ENCODE peak calls at places on chromosome 10, in five cellular contexts. R is K562, D is H1, S is GM12891, T is HepG2. E is an unnamed sample.

GRCh38 chr10:3140280-3140679 is 32.3 kb downstream of the PITRM1 start:
- DNase-seq in R (no peak), D (no peak), S (no peak), T (no peak), E (no peak)

GRCh38 chr10:124911124-124912051 is 30.5 kb upstream of the ZRANB1 start:
- DNase-seq in R (peak), D (no peak), S (no peak), T (no peak), E (no peak)

GRCh38 chr10:82041018-82041417 is 166.0 kb downstream of the NRG3 start:
- DNase-seq in R (no peak), D (peak), S (no peak), T (no peak), E (no peak)

GRCh38 chr10:130757821-130758489 is 553.6 kb downstream of the TCERG1L start:
- DNase-seq in R (no peak), D (no peak), S (no peak), T (no peak), E (no peak)

GRCh38 chr10:109956454-109957091 is 33.3 kb upstream of the XPNPEP1 start:
- DNase-seq in R (peak), D (no peak), S (peak), T (peak), E (peak)

GRCh38 chr10:125064681-125065492 is 95.5 kb downstream of the CTBP2 start:
- DNase-seq in R (no peak), D (no peak), S (peak), T (no peak), E (peak)

GRCh38 chr10:119417852-119418251 is 124.7 kb downstream of the RGS10 start:
- DNase-seq in R (no peak), D (no peak), S (no peak), T (no peak), E (no peak)

GRCh38 chr10:33352154-33352553 is 17.7 kb upstream of the NRP1 start:
- DNase-seq in R (no peak), D (no peak), S (no peak), T (no peak), E (no peak)

GRCh38 chr10:80589726-80590373 is 52.1 kb downstream of the SH2D4B start:
- DNase-seq in R (no peak), D (no peak), S (no peak), T (no peak), E (no peak)

GRCh38 chr10:70866424-70866823 is 21.9 kb downstream of the PCBD1 start:
- DNase-seq in R (no peak), D (no peak), S (no peak), T (no peak), E (no peak)

GRCh38 chr10:29703276-29703675 is 68.5 kb upstream of the SVIL start:
- DNase-seq in R (no peak), D (no peak), S (no peak), T (no peak), E (no peak)

GRCh38 chr10:31599626-31600504 is 280.8 kb downstream of the ZEB1 start:
- DNase-seq in R (no peak), D (no peak), S (no peak), T (no peak), E (no peak)

GRCh38 chr10:13158401-13158800 is 3.0 kb upstream of the MCM10 start:
- DNase-seq in R (no peak), D (no peak), S (no peak), T (no peak), E (no peak)

GRCh38 chr10:125037145-125037544 is 95.2 kb downstream of the ZRANB1 start:
- DNase-seq in R (no peak), D (no peak), S (no peak), T (peak), E (no peak)

GRCh38 chr10:103665439-103665838 is 171.9 kb downstream of the NEURL1 start:
- DNase-seq in R (no peak), D (no peak), S (no peak), T (no peak), E (no peak)

GRCh38 chr10:110556296-110556695 is 11.2 kb upstream of the SMC3 start:
- DNase-seq in R (no peak), D (no peak), S (no peak), T (no peak), E (no peak)

GRCh38 chr10:111203615-111204014 is 126.8 kb downstream of the ADRA2A start:
- DNase-seq in R (no peak), D (no peak), S (no peak), T (no peak), E (no peak)

GRCh38 chr10:61757525-61758397 is 95.0 kb downstream of the CABCOCO1 start:
- DNase-seq in R (no peak), D (no peak), S (no peak), T (no peak), E (no peak)

GRCh38 chr10:127919418-127920191 is 12.7 kb downstream of the PTPRE start:
- DNase-seq in R (no peak), D (no peak), S (no peak), T (no peak), E (no peak)

GRCh38 chr10:451021-451471 is 238.4 kb downstream of the DIP2C start:
- DNase-seq in R (no peak), D (no peak), S (peak), T (no peak), E (peak)
- TF ChIP-seq POLR2AphosphoS5 in R (no peak), D (no peak), S (no peak), T (no peak), E (no peak)

GRCh38 chr10:17201165-17202013 is at the start of gene TRDMT1:
- DNase-seq in R (peak), D (peak), S (peak), T (peak), E (peak)
- TF ChIP-seq POLR2A in R (peak), D (peak), S (peak), T (peak), E (peak)

GRCh38 chr10:132588301-132589013 is 50.9 kb downstream of the INPP5A start:
- DNase-seq in R (no peak), D (no peak), S (no peak), T (no peak), E (no peak)
- TF ChIP-seq TAF1 in R (no peak), D (no peak), S (no peak), T (no peak), E (no peak)

GRCh38 chr10:114648368-114648767 is 9.7 kb downstream of the ABLIM1 start:
- DNase-seq in R (no peak), D (no peak), S (no peak), T (peak), E (no peak)
- TF ChIP-seq POLR2AphosphoS5 in R (no peak), D (no peak), S (no peak), T (no peak), E (no peak)

DNA sequence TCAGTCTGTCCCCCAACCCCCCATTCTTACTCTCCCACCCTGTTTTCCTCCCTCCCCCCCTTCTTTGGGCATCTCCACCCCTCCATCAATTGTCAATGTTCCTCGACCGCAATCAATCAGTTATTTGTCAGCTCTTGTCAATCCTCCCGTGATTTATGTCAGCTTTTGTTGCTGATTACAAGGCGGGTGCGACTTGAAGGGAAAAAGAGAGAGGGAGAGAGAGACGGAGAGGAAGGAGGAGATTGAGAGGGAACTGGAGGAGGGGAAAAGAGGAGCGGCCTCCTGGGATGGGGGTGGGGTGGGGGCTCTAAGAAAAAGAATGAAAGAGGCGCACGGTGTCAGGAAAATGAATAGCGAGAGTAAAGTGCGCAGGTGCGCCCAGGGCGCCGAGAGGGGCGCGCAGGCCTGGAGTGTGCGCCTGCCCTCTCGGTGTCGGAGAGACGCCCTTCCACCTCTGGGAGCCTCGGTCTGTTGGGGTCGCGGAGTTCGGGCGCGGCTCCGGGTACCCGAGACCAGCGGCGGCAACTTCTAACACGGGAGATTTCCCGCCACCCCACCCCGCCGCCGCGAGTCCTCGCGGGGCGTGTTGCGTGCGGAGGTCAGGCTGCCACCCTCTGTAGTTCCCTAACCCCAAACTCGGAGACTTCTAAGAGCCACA is 1.1 kb upstream of the ZNF503 start:
- DNase-seq in R (no peak), D (no peak), S (no peak), T (no peak), E (no peak)
- TF ChIP-seq POLR2A in R (no peak), D (no peak), S (no peak), T (no peak), E (no peak)

DNA sequence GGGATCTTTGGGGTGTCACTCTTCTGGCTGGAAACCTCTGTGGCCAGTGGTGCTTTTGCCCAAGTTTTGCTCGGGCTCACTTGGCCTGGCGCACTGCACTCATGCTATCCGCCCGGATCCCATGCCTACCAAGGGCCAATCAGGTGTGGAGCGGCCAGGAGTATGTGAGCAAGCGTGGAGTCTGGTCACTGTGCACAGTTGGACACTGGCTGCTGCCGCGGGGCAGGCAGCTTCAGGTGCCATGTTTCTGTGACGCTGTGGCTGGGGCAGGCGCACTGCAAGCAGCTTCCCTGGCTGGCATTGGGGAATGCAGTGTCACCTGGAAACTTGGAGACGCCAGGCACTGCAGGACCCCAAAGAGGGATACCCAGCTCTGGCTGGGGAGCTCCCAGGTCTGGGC is 45.3 kb downstream of the NEUROG3 start:
- DNase-seq in R (no peak), D (no peak), S (no peak), T (no peak), E (no peak)
- TF ChIP-seq TAF1 in R (no peak), D (no peak), S (no peak), T (no peak), E (no peak)

DNA sequence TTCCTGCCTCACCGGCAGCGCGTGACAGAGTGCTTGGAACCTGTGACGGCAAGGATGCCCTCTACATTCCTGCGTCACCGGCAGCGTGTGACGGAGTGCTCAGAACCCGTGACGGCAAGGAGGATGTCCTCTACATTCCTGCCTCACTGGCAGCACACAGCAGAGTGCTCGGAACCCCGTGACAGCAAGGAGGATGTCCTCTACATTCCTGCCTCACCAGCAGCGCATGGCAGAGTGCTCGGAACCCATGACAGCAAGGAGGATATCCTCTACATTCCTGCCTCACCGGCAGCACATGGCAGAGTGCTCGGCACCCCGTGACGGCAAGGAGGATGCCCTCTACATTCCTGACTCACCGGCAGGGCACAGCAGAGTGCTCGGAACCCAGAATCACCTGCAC is 231.0 kb downstream of the DIP2C start:
- DNase-seq in R (no peak), D (no peak), S (no peak), T (no peak), E (no peak)
- TF ChIP-seq POLR2AphosphoS5 in R (no peak), D (no peak), S (no peak), T (no peak), E (no peak)

GRCh38 chr10:24448351-24449009 is 239.5 kb downstream of the KIAA1217 start:
- DNase-seq in R (no peak), D (no peak), S (no peak), T (no peak), E (no peak)
- TF ChIP-seq POLR2A in R (no peak), D (no peak), S (no peak), T (no peak), E (no peak)

DNA sequence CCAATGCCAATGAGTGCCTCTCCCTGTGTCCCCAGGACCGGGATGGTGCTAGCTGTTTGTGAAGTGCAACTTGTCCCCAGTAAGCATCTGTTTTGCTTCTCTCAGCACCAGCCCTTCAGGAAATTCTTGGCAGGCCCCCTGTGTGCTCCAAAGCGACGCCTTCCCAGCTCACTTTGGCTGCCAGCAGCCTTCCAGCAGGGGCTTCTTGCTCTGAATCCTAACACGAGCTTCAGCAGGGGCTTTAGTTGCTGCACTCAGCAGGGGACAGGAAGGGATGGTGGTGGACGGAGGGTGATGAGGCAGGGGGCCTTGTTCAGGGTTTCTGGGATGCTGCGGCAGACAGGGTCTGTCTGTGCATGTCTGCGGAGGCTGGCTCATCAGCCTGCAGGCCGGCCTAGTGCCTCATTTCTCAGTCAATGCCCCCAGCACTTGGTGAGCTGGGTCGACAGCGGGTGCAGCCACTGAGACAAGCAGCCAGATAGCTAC is 368.3 kb downstream of the RPS24 start:
- DNase-seq in R (no peak), D (no peak), S (no peak), T (no peak), E (no peak)
- TF ChIP-seq TAF1 in R (no peak), D (no peak), S (no peak), T (no peak), E (no peak)

GRCh38 chr10:42969909-42970308 is 107.0 kb upstream of the RET start:
- DNase-seq in R (no peak), D (no peak), S (no peak), T (no peak), E (no peak)

GRCh38 chr10:42969147-42969546 is 107.7 kb upstream of the RET start:
- DNase-seq in R (no peak), D (no peak), S (no peak), T (no peak), E (no peak)

GRCh38 chr10:42971251-42971599 is 105.6 kb upstream of the RET start:
- DNase-seq in R (no peak), D (no peak), S (no peak), T (no peak), E (no peak)

GRCh38 chr10:42972946-42973345 is 103.9 kb upstream of the RET start:
- DNase-seq in R (no peak), D (no peak), S (no peak), T (no peak), E (no peak)

DNA sequence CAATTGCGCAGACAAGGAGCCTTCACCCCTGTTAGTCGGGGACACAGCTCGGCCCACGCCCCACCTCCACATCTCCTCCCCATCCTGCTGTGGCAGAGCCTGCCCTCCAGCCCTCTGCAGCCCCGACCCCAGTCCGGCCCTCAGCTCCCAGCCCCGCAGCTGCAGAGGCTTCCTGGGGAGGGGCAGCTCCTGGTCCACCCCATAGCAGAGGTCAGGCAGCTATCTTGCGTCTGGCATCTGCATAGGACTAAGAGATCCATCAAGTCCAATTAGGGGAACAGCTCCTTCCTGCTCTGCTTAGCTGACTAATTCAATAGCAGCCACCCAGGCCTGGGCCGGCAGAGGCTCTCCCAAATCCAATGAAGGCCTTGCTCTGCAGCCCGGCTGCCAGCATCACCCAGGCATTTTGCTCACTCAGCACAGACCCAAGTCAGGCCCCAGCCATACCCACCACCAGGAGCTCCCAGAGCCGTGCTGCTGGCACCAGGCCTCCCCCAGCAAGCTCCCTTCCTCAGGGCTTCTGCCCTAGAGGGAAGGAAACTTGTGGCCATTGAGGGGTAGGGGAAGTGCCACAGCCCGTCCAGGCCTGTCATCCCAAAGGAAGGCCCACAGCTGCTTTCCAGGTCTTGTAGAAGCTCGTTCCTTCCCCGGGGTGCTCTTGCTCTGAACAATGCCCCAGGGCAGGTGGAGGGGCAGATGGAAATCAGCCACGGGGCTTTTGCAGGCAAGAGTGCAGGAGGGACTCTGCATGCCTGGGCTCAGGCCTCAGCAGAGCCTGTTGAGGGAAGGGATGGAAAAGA is 106.2 kb upstream of the RET start:
- DNase-seq in R (no peak), D (no peak), S (no peak), T (no peak), E (no peak)
- TF ChIP-seq POLR2AphosphoS5 in R (no peak), D (no peak), S (no peak), T (no peak), E (no peak)

E was measured in GM12892.